ENCODE peak calls at places on chromosome 17, in six cellular contexts. One of them, this sample, is unnamed.

GRCh38 chr17:81256616-81257015 is 17.5 kb downstream of the NDUFAF8 start:
- DNase-seq in tibial nerve: no peak
- DNase-seq in SK-N-SH: no peak
- DNase-seq in A549: peak
- DNase-seq in brain microvascular endothelial cell: peak
- DNase-seq in left ventricle myocardium inferior: no peak
- DNase-seq in this sample: no peak

GRCh38 chr17:44965491-44966234 is 2.4 kb downstream of the C1QL1 start:
- DNase-seq in tibial nerve: no peak
- DNase-seq in SK-N-SH: no peak
- DNase-seq in A549: no peak
- DNase-seq in brain microvascular endothelial cell: no peak
- DNase-seq in left ventricle myocardium inferior: no peak
- DNase-seq in this sample: no peak

GRCh38 chr17:42153919-42154491 is 784 bp downstream of the RAB5C start:
- DNase-seq in tibial nerve: no peak
- DNase-seq in SK-N-SH: no peak
- DNase-seq in A549: no peak
- DNase-seq in brain microvascular endothelial cell: peak
- DNase-seq in left ventricle myocardium inferior: no peak
- DNase-seq in this sample: no peak

GRCh38 chr17:83189673-83190385 is 110.4 kb downstream of the METRNL start:
- DNase-seq in tibial nerve: peak
- DNase-seq in SK-N-SH: no peak
- DNase-seq in A549: no peak
- DNase-seq in brain microvascular endothelial cell: peak
- DNase-seq in left ventricle myocardium inferior: peak
- DNase-seq in this sample: no peak

GRCh38 chr17:36566081-36566480 is 21.4 kb downstream of the GGNBP2 start:
- DNase-seq in tibial nerve: no peak
- DNase-seq in SK-N-SH: no peak
- DNase-seq in A549: no peak
- DNase-seq in brain microvascular endothelial cell: no peak
- DNase-seq in left ventricle myocardium inferior: no peak
- DNase-seq in this sample: no peak

GRCh38 chr17:11006530-11006929 is 168.6 kb upstream of the PIRT start:
- DNase-seq in tibial nerve: no peak
- DNase-seq in SK-N-SH: no peak
- DNase-seq in A549: no peak
- DNase-seq in brain microvascular endothelial cell: no peak
- DNase-seq in left ventricle myocardium inferior: no peak
- DNase-seq in this sample: no peak

GRCh38 chr17:68460715-68461114 is 3.4 kb upstream of the WIPI1 start:
- DNase-seq in tibial nerve: no peak
- DNase-seq in SK-N-SH: no peak
- DNase-seq in A549: no peak
- DNase-seq in brain microvascular endothelial cell: no peak
- DNase-seq in left ventricle myocardium inferior: no peak
- DNase-seq in this sample: no peak

GRCh38 chr17:43477832-43478634 is 5.7 kb upstream of the DHX8 start:
- DNase-seq in tibial nerve: no peak
- DNase-seq in SK-N-SH: no peak
- DNase-seq in A549: no peak
- DNase-seq in brain microvascular endothelial cell: no peak
- DNase-seq in left ventricle myocardium inferior: no peak
- DNase-seq in this sample: no peak

GRCh38 chr17:34367486-34368270 is 4.6 kb upstream of the CCL1 start:
- DNase-seq in tibial nerve: no peak
- DNase-seq in SK-N-SH: no peak
- DNase-seq in A549: no peak
- DNase-seq in brain microvascular endothelial cell: no peak
- DNase-seq in left ventricle myocardium inferior: no peak
- DNase-seq in this sample: no peak

GRCh38 chr17:6392609-6393367 is 42.1 kb downstream of the AIPL1 start:
- DNase-seq in tibial nerve: no peak
- DNase-seq in SK-N-SH: no peak
- DNase-seq in A549: no peak
- DNase-seq in brain microvascular endothelial cell: no peak
- DNase-seq in left ventricle myocardium inferior: no peak
- DNase-seq in this sample: peak

GRCh38 chr17:36611345-36612072 is 10.1 kb downstream of the MRM1 start:
- DNase-seq in tibial nerve: no peak
- DNase-seq in SK-N-SH: no peak
- DNase-seq in A549: peak
- DNase-seq in brain microvascular endothelial cell: peak
- DNase-seq in left ventricle myocardium inferior: no peak
- DNase-seq in this sample: no peak

GRCh38 chr17:73286863-73287296 is 24.9 kb downstream of the CDC42EP4 start:
- DNase-seq in tibial nerve: no peak
- DNase-seq in SK-N-SH: no peak
- DNase-seq in A549: no peak
- DNase-seq in brain microvascular endothelial cell: no peak
- DNase-seq in left ventricle myocardium inferior: no peak
- DNase-seq in this sample: no peak

GRCh38 chr17:45171338-45172231 is 9.9 kb downstream of the HEXIM2 start:
- DNase-seq in tibial nerve: no peak
- DNase-seq in SK-N-SH: no peak
- DNase-seq in A549: peak
- DNase-seq in brain microvascular endothelial cell: no peak
- DNase-seq in left ventricle myocardium inferior: no peak
- DNase-seq in this sample: no peak

GRCh38 chr17:36980281-36980761 is 31.6 kb downstream of the AATF start:
- DNase-seq in tibial nerve: no peak
- DNase-seq in SK-N-SH: no peak
- DNase-seq in A549: peak
- DNase-seq in brain microvascular endothelial cell: peak
- DNase-seq in left ventricle myocardium inferior: no peak
- DNase-seq in this sample: no peak

GRCh38 chr17:81003711-81004335 is 12.2 kb downstream of the CHMP6 start:
- DNase-seq in tibial nerve: no peak
- DNase-seq in SK-N-SH: peak
- DNase-seq in A549: no peak
- DNase-seq in brain microvascular endothelial cell: no peak
- DNase-seq in left ventricle myocardium inferior: no peak
- DNase-seq in this sample: peak

GRCh38 chr17:44918006-44918405 is 2.7 kb upstream of the GFAP start:
- DNase-seq in tibial nerve: no peak
- DNase-seq in SK-N-SH: no peak
- DNase-seq in A549: no peak
- DNase-seq in brain microvascular endothelial cell: no peak
- DNase-seq in left ventricle myocardium inferior: no peak
- DNase-seq in this sample: no peak

GRCh38 chr17:700504-701094 is 14.0 kb downstream of the VPS53 start:
- DNase-seq in tibial nerve: no peak
- DNase-seq in SK-N-SH: peak
- DNase-seq in A549: peak
- DNase-seq in brain microvascular endothelial cell: no peak
- DNase-seq in left ventricle myocardium inferior: no peak
- DNase-seq in this sample: peak

GRCh38 chr17:45997166-45997565 is 1.9 kb upstream of the STH start:
- DNase-seq in tibial nerve: no peak
- DNase-seq in SK-N-SH: no peak
- DNase-seq in A549: no peak
- DNase-seq in brain microvascular endothelial cell: no peak
- DNase-seq in left ventricle myocardium inferior: no peak
- DNase-seq in this sample: no peak

GRCh38 chr17:79935845-79936470 is 96.7 kb upstream of the CBX4 start:
- DNase-seq in tibial nerve: no peak
- DNase-seq in SK-N-SH: no peak
- DNase-seq in A549: no peak
- DNase-seq in brain microvascular endothelial cell: no peak
- DNase-seq in left ventricle myocardium inferior: no peak
- DNase-seq in this sample: no peak

GRCh38 chr17:47280072-47280811 is 26.6 kb downstream of the ITGB3 start:
- DNase-seq in tibial nerve: peak
- DNase-seq in SK-N-SH: no peak
- DNase-seq in A549: no peak
- DNase-seq in brain microvascular endothelial cell: peak
- DNase-seq in left ventricle myocardium inferior: no peak
- DNase-seq in this sample: peak

GRCh38 chr17:3770471-3770870 is 30.5 kb downstream of the ITGAE start:
- DNase-seq in tibial nerve: no peak
- DNase-seq in SK-N-SH: no peak
- DNase-seq in A549: no peak
- DNase-seq in brain microvascular endothelial cell: no peak
- DNase-seq in left ventricle myocardium inferior: no peak
- DNase-seq in this sample: no peak

GRCh38 chr17:45316271-45317112 is at the start of gene MAP3K14:
- DNase-seq in tibial nerve: peak
- DNase-seq in SK-N-SH: peak
- DNase-seq in A549: peak
- DNase-seq in brain microvascular endothelial cell: no peak
- DNase-seq in left ventricle myocardium inferior: peak
- DNase-seq in this sample: peak

GRCh38 chr17:82616021-82616703 is 32.1 kb downstream of the WDR45B start:
- DNase-seq in tibial nerve: no peak
- DNase-seq in SK-N-SH: no peak
- DNase-seq in A549: no peak
- DNase-seq in brain microvascular endothelial cell: no peak
- DNase-seq in left ventricle myocardium inferior: no peak
- DNase-seq in this sample: no peak

GRCh38 chr17:76271669-76272540 is 6.8 kb downstream of the UBALD2 start:
- DNase-seq in tibial nerve: no peak
- DNase-seq in SK-N-SH: peak
- DNase-seq in A549: no peak
- DNase-seq in brain microvascular endothelial cell: no peak
- DNase-seq in left ventricle myocardium inferior: no peak
- DNase-seq in this sample: no peak

GRCh38 chr17:44376124-44376523 is 12.5 kb upstream of the FAM171A2 start:
- DNase-seq in tibial nerve: no peak
- DNase-seq in SK-N-SH: peak
- DNase-seq in A549: no peak
- DNase-seq in brain microvascular endothelial cell: peak
- DNase-seq in left ventricle myocardium inferior: peak
- DNase-seq in this sample: peak

GRCh38 chr17:69228576-69228975 is at the start of gene ABCA10:
- DNase-seq in tibial nerve: no peak
- DNase-seq in SK-N-SH: no peak
- DNase-seq in A549: no peak
- DNase-seq in brain microvascular endothelial cell: no peak
- DNase-seq in left ventricle myocardium inferior: no peak
- DNase-seq in this sample: no peak

GRCh38 chr17:11506635-11507034 is 91.6 kb upstream of the DNAH9 start:
- DNase-seq in tibial nerve: no peak
- DNase-seq in SK-N-SH: no peak
- DNase-seq in A549: peak
- DNase-seq in brain microvascular endothelial cell: peak
- DNase-seq in left ventricle myocardium inferior: no peak
- DNase-seq in this sample: peak

GRCh38 chr17:31580331-31581021 is 189.0 kb downstream of the RAB11FIP4 start:
- DNase-seq in tibial nerve: no peak
- DNase-seq in SK-N-SH: no peak
- DNase-seq in A549: no peak
- DNase-seq in brain microvascular endothelial cell: peak
- DNase-seq in left ventricle myocardium inferior: no peak
- DNase-seq in this sample: no peak

GRCh38 chr17:6528557-6528956 is 27.8 kb downstream of the PITPNM3 start:
- DNase-seq in tibial nerve: no peak
- DNase-seq in SK-N-SH: no peak
- DNase-seq in A549: no peak
- DNase-seq in brain microvascular endothelial cell: no peak
- DNase-seq in left ventricle myocardium inferior: no peak
- DNase-seq in this sample: no peak

GRCh38 chr17:1108810-1109605 is 70.8 kb downstream of the ABR start:
- DNase-seq in tibial nerve: no peak
- DNase-seq in SK-N-SH: peak
- DNase-seq in A549: peak
- DNase-seq in brain microvascular endothelial cell: no peak
- DNase-seq in left ventricle myocardium inferior: peak
- DNase-seq in this sample: peak

GRCh38 chr17:78141437-78142112 is 4.6 kb upstream of the C17orf99 start:
- DNase-seq in tibial nerve: no peak
- DNase-seq in SK-N-SH: no peak
- DNase-seq in A549: no peak
- DNase-seq in brain microvascular endothelial cell: no peak
- DNase-seq in left ventricle myocardium inferior: no peak
- DNase-seq in this sample: no peak
- H3K27ac ChIP-seq in tibial nerve: no peak
- H3K27ac ChIP-seq in SK-N-SH: no peak
- H3K27ac ChIP-seq in A549: peak
- H3K27ac ChIP-seq in brain microvascular endothelial cell: no peak
- H3K27ac ChIP-seq in left ventricle myocardium inferior: no peak
- H3K27ac ChIP-seq in this sample: no peak

GRCh38 chr17:29243792-29244191 is 2.9 kb upstream of the CRYBA1 start:
- DNase-seq in tibial nerve: no peak
- DNase-seq in SK-N-SH: peak
- DNase-seq in A549: peak
- DNase-seq in brain microvascular endothelial cell: peak
- DNase-seq in left ventricle myocardium inferior: no peak
- DNase-seq in this sample: peak
- TF ChIP-seq CTCF in tibial nerve: no peak
- TF ChIP-seq CTCF in SK-N-SH: peak
- TF ChIP-seq CTCF in A549: peak
- TF ChIP-seq CTCF in brain microvascular endothelial cell: peak
- TF ChIP-seq CTCF in left ventricle myocardium inferior: peak
- TF ChIP-seq CTCF in this sample: peak

GRCh38 chr17:2545393-2545792 is 33.7 kb upstream of the METTL16 start:
- DNase-seq in tibial nerve: no peak
- DNase-seq in SK-N-SH: no peak
- DNase-seq in A549: no peak
- DNase-seq in brain microvascular endothelial cell: no peak
- DNase-seq in left ventricle myocardium inferior: peak
- DNase-seq in this sample: no peak
- H3K27ac ChIP-seq in tibial nerve: no peak
- H3K27ac ChIP-seq in SK-N-SH: no peak
- H3K27ac ChIP-seq in A549: no peak
- H3K27ac ChIP-seq in brain microvascular endothelial cell: no peak
- H3K27ac ChIP-seq in left ventricle myocardium inferior: peak
- H3K27ac ChIP-seq in this sample: no peak

GRCh38 chr17:57544834-57545463 is 200.2 kb downstream of the CCDC182 start:
- DNase-seq in tibial nerve: no peak
- DNase-seq in SK-N-SH: peak
- DNase-seq in A549: no peak
- DNase-seq in brain microvascular endothelial cell: no peak
- DNase-seq in left ventricle myocardium inferior: no peak
- DNase-seq in this sample: no peak
- TF ChIP-seq CTCF in tibial nerve: no peak
- TF ChIP-seq CTCF in SK-N-SH: no peak
- TF ChIP-seq CTCF in A549: no peak
- TF ChIP-seq CTCF in brain microvascular endothelial cell: no peak
- TF ChIP-seq CTCF in left ventricle myocardium inferior: no peak
- TF ChIP-seq CTCF in this sample: no peak

DNA sequence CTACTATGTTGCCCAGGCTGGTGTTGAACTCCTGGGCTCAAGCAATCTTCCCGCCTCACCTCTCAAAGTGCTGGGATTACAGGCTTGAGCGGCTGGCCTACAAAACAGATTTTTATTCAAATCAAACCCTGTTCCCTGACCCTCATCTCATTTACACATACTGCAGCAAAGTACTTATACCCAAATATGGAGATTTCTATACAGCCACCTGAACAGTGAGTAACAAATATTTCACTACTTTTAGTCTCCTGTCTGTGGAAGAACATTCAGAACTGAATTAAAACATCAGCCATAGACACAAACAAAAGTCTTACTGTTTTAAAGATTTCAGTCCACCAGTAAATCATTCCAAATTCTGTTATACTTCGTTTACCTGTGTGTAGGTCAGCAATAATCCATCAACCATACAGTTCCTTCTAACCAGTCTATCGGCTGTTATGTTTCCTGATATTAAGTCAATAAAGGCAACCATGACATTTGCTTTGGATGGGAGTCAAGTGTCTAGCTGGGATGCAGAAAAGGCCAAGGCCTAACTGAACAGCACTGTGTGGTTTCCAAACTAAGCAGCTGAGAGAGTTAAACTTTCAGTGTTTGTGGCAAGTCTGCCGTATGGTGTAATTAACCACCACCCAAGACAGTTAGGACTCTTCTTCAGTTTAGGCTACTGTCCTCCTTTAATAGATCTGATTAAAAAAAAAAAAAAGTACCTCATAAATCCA is 22.3 kb downstream of the ERN1 start:
- DNase-seq in tibial nerve: no peak
- DNase-seq in SK-N-SH: no peak
- DNase-seq in A549: no peak
- DNase-seq in brain microvascular endothelial cell: no peak
- DNase-seq in left ventricle myocardium inferior: no peak
- DNase-seq in this sample: no peak
- H3K27ac ChIP-seq in tibial nerve: no peak
- H3K27ac ChIP-seq in SK-N-SH: no peak
- H3K27ac ChIP-seq in A549: peak
- H3K27ac ChIP-seq in brain microvascular endothelial cell: no peak
- H3K27ac ChIP-seq in left ventricle myocardium inferior: no peak
- H3K27ac ChIP-seq in this sample: no peak